ENCODE peak calls at places on chromosomes 13 and 19, in eight cellular contexts. One of them, this sample, is unnamed.
A peak's percentile ranks its signal among the peaks of the same experiment; 100 is the strongest.

GRCh38 chr13:95233026-95233635 is 68.1 kb downstream of the ABCC4 start:
- DNase-seq in iPS DF 6.9: no peak
- DNase-seq in NT2/D1: no peak
- DNase-seq in thoracic aorta: no peak
- DNase-seq in heart left ventricle: no peak
- DNase-seq in left ventricle myocardium inferior: no peak
- DNase-seq in endothelial cell of umbilical vein: no peak
- DNase-seq in heart right ventricle: no peak
- DNase-seq in this sample: no peak

GRCh38 chr13:105334211-105334610 is 1201.3 kb downstream of the EFNB2 start:
- DNase-seq in heart left ventricle: no peak
- DNase-seq in left ventricle myocardium inferior: no peak
- DNase-seq in endothelial cell of umbilical vein: peak; percentile 42
- DNase-seq in NT2/D1: no peak
- DNase-seq in thoracic aorta: no peak
- DNase-seq in heart right ventricle: no peak
- DNase-seq in iPS DF 6.9: no peak
- DNase-seq in this sample: no peak

GRCh38 chr13:71638728-71639127 is 228.3 kb downstream of the DACH1 start:
- DNase-seq in heart left ventricle: no peak
- DNase-seq in iPS DF 6.9: no peak
- DNase-seq in thoracic aorta: no peak
- DNase-seq in endothelial cell of umbilical vein: no peak
- DNase-seq in heart right ventricle: no peak
- DNase-seq in left ventricle myocardium inferior: no peak
- DNase-seq in NT2/D1: no peak
- DNase-seq in this sample: no peak

GRCh38 chr19:16889429-16889882 is 657 bp downstream of the F2RL3 start:
- DNase-seq in thoracic aorta: no peak
- DNase-seq in endothelial cell of umbilical vein: no peak
- DNase-seq in heart right ventricle: peak; percentile 74
- DNase-seq in left ventricle myocardium inferior: peak; percentile 55
- DNase-seq in heart left ventricle: peak; percentile 80
- DNase-seq in iPS DF 6.9: no peak
- DNase-seq in NT2/D1: no peak
- DNase-seq in this sample: no peak

GRCh38 chr19:18232540-18233223 is 6.4 kb upstream of the PDE4C start:
- DNase-seq in left ventricle myocardium inferior: no peak
- DNase-seq in endothelial cell of umbilical vein: no peak
- DNase-seq in iPS DF 6.9: no peak
- DNase-seq in heart left ventricle: no peak
- DNase-seq in heart right ventricle: no peak
- DNase-seq in thoracic aorta: no peak
- DNase-seq in NT2/D1: peak; percentile 66
- DNase-seq in this sample: no peak

GRCh38 chr19:13623686-13624405 is 117.6 kb upstream of the CACNA1A start:
- DNase-seq in thoracic aorta: no peak
- DNase-seq in heart left ventricle: no peak
- DNase-seq in left ventricle myocardium inferior: no peak
- DNase-seq in heart right ventricle: no peak
- DNase-seq in NT2/D1: no peak
- DNase-seq in iPS DF 6.9: no peak
- DNase-seq in endothelial cell of umbilical vein: no peak
- DNase-seq in this sample: no peak

GRCh38 chr19:48354332-48354992 is 9.3 kb downstream of the TMEM143 start:
- DNase-seq in heart right ventricle: no peak
- DNase-seq in endothelial cell of umbilical vein: no peak
- DNase-seq in heart left ventricle: no peak
- DNase-seq in iPS DF 6.9: no peak
- DNase-seq in NT2/D1: no peak
- DNase-seq in thoracic aorta: no peak
- DNase-seq in left ventricle myocardium inferior: no peak
- DNase-seq in this sample: no peak

GRCh38 chr13:104773775-104774174 is 1707.6 kb upstream of the SLC10A2 start:
- DNase-seq in endothelial cell of umbilical vein: peak; percentile 54
- DNase-seq in heart right ventricle: no peak
- DNase-seq in iPS DF 6.9: peak; percentile 22
- DNase-seq in thoracic aorta: no peak
- DNase-seq in left ventricle myocardium inferior: no peak
- DNase-seq in NT2/D1: peak; percentile 44
- DNase-seq in heart left ventricle: no peak
- DNase-seq in this sample: peak; percentile 2

GRCh38 chr19:1387684-1388636 is 4.3 kb downstream of the NDUFS7 start:
- DNase-seq in iPS DF 6.9: no peak
- DNase-seq in heart left ventricle: peak; percentile 66
- DNase-seq in heart right ventricle: no peak
- DNase-seq in endothelial cell of umbilical vein: no peak
- DNase-seq in thoracic aorta: no peak
- DNase-seq in left ventricle myocardium inferior: peak; percentile 40
- DNase-seq in NT2/D1: no peak
- DNase-seq in this sample: no peak

GRCh38 chr13:25037057-25037813 is 58.7 kb upstream of the PABPC3 start:
- DNase-seq in left ventricle myocardium inferior: no peak
- DNase-seq in endothelial cell of umbilical vein: peak; percentile 46
- DNase-seq in thoracic aorta: no peak
- DNase-seq in NT2/D1: peak; percentile 56
- DNase-seq in heart left ventricle: peak; percentile 46
- DNase-seq in iPS DF 6.9: peak; percentile 70
- DNase-seq in heart right ventricle: no peak
- DNase-seq in this sample: peak; percentile 54

DNA sequence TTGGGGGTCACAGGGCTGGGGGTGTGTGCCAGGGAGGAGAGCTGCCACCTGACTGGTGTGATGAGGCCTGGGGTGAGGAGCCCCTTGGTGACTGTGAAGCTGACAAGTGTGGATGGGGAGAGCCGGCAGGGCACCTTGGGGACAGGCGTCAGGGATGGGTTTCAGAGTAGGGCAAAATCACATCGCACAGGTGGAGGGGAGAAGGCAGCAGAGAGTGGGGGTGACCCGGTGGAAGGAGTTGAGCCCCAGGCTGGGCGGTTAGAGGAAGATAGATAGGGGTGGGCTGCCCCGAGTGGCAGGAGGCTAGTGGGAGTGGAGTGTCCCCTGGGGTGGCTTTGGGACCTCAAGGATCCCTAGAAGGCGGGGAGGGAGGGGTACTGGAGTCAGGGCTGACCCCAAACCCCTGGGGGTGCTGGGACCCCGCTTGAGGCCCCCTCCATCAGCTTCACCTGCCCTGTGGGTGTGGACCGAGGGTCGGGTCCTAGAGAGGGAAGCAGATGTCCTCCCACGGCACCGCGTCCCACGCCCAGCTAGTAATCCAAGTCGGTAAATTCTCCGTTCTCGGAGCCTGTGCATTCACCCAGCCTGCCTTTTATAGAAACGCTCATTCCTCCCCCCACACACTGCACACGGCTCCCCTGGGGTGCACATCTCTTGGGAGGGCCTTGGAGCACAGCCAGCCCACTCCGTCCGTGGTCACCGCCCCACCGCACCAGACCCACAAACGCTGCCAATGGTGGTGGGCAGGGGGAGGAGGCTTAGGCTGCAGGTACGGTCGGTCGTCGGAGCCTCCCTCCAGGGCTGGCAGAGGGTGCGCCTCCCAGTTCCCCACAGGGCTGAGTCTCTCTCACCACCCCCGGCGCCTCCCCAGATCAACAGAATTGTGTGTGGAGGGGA is 2.4 kb downstream of the CTXN1 start:
- DNase-seq in iPS DF 6.9: no peak
- DNase-seq in left ventricle myocardium inferior: no peak
- DNase-seq in thoracic aorta: no peak
- DNase-seq in heart right ventricle: no peak
- DNase-seq in endothelial cell of umbilical vein: no peak
- DNase-seq in NT2/D1: no peak
- DNase-seq in heart left ventricle: no peak
- DNase-seq in this sample: no peak
- H3K4me1 ChIP-seq in iPS DF 6.9: peaks cover 3% of the 10 kb centered on the region
- H3K4me1 ChIP-seq in left ventricle myocardium inferior: peaks cover 71% of the 10 kb centered on the region
- H3K4me1 ChIP-seq in thoracic aorta: peaks cover 35% of the 10 kb centered on the region
- H3K4me1 ChIP-seq in heart right ventricle: peaks cover 58% of the 10 kb centered on the region
- H3K4me1 ChIP-seq in endothelial cell of umbilical vein: peaks cover 25% of the 10 kb centered on the region
- H3K4me1 ChIP-seq in NT2/D1: peaks cover 44% of the 10 kb centered on the region
- H3K4me1 ChIP-seq in heart left ventricle: peaks cover 48% of the 10 kb centered on the region
- H3K4me1 ChIP-seq in this sample: peaks cover 36% of the 10 kb centered on the region

DNA sequence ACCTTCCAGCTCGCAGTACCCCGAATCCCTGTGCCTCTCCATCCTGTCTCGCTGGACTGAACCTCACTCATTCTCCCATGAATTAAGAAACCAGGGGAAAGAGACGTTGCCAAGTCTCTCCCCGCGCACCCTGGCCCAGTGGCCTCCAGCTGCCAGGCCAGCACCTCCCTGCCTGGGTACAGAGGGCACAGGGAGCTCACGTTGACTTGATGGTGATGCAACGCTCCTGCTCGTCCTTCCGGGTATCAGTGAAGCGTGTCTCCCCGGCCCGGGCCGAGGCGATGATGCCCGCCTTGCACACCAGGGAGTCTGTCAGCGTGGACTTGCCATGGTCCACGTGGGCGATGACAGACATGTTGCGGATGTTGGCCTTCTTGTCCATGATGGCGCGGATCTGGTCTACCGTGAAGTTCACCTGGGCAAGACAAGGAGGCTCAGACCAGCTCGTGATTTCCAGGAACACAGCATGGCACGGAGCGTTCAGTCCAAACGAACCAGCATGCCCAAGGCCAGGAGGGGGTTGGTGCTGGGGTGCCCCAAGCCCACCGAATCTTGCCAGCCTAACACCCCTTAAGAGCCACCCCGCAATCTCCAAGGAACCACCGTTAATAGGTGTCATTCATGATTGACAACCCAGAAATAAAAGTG is 1.2 kb downstream of the EEF2 start:
- DNase-seq in NT2/D1: no peak
- DNase-seq in iPS DF 6.9: no peak
- DNase-seq in left ventricle myocardium inferior: no peak
- DNase-seq in heart left ventricle: peak; percentile 32
- DNase-seq in thoracic aorta: no peak
- DNase-seq in endothelial cell of umbilical vein: peak; percentile 34
- DNase-seq in heart right ventricle: no peak
- DNase-seq in this sample: no peak
- H3K4me3 ChIP-seq in NT2/D1: peak overlapping the region; percentile 99
- H3K4me3 ChIP-seq in iPS DF 6.9: peak overlapping the region; percentile 100
- H3K4me3 ChIP-seq in left ventricle myocardium inferior: peak overlapping the region; percentile 88
- H3K4me3 ChIP-seq in heart left ventricle: peak overlapping the region; percentile 94
- H3K4me3 ChIP-seq in thoracic aorta: peak overlapping the region; percentile 86
- H3K4me3 ChIP-seq in endothelial cell of umbilical vein: peak overlapping the region; percentile 98
- H3K4me3 ChIP-seq in heart right ventricle: peak overlapping the region; percentile 99
- H3K4me3 ChIP-seq in this sample: peak overlapping the region; percentile 67

DNA sequence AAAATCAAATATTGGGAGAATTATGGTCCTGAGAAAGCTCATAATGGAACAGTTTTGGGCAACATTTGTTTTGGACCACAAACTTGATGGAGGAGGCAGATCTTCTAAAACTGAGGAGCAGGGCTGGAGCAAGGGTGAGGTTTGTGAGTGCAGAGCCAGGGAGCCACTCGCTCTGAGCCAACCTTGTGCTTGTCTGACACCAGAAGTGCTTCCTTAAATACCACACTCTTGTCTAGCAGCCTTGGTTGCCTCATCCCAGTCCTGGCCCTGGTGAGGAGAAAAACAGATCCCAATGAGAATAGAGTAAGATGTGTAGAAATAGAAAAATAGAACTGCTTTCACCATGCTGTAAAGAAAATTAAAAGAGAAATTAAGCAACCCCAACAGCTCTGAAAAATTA is 6.7 kb downstream of the ZNF317 start:
- DNase-seq in endothelial cell of umbilical vein: no peak
- DNase-seq in heart right ventricle: no peak
- DNase-seq in heart left ventricle: no peak
- DNase-seq in left ventricle myocardium inferior: no peak
- DNase-seq in thoracic aorta: no peak
- DNase-seq in NT2/D1: no peak
- DNase-seq in iPS DF 6.9: no peak
- DNase-seq in this sample: no peak
- H3K9me3 ChIP-seq in endothelial cell of umbilical vein: peaks cover 7% of the 10 kb centered on the region
- H3K9me3 ChIP-seq in heart right ventricle: peaks cover 22% of the 10 kb centered on the region
- H3K9me3 ChIP-seq in heart left ventricle: peaks cover 7% of the 10 kb centered on the region
- H3K9me3 ChIP-seq in left ventricle myocardium inferior: peaks cover 22% of the 10 kb centered on the region
- H3K9me3 ChIP-seq in thoracic aorta: peaks cover 16% of the 10 kb centered on the region
- H3K9me3 ChIP-seq in NT2/D1: peaks cover 84% of the 10 kb centered on the region
- H3K9me3 ChIP-seq in iPS DF 6.9: no peaks in the 10 kb centered on the region
- H3K9me3 ChIP-seq in this sample: peaks cover 8% of the 10 kb centered on the region

DNA sequence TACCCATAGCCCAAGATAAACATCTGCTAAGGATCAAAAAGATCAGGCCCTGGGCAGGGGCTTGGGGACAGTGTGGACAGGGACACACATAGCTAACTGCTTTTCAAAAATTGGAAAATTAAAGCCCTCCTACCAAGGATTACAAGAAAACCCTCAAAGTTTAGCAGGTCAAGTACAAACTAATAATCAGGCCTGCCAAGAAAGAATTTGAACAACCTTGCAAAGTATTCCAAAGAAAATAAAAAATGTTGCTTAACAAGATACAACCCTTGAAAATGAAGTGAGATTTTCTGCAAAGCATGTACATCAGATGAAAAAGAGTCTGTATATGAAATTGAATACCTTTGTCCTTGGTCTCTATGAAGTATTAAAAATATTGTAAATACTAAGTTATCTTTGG is 67.3 kb downstream of the KLF12 start:
- DNase-seq in NT2/D1: no peak
- DNase-seq in endothelial cell of umbilical vein: peak; percentile 15
- DNase-seq in heart left ventricle: no peak
- DNase-seq in left ventricle myocardium inferior: no peak
- DNase-seq in iPS DF 6.9: no peak
- DNase-seq in heart right ventricle: no peak
- DNase-seq in thoracic aorta: no peak
- DNase-seq in this sample: no peak
- H3K4me1 ChIP-seq in NT2/D1: no peaks in the 10 kb centered on the region
- H3K4me1 ChIP-seq in endothelial cell of umbilical vein: no peaks in the 10 kb centered on the region
- H3K4me1 ChIP-seq in heart left ventricle: peaks cover 37% of the 10 kb centered on the region
- H3K4me1 ChIP-seq in left ventricle myocardium inferior: peaks cover 48% of the 10 kb centered on the region
- H3K4me1 ChIP-seq in iPS DF 6.9: no peaks in the 10 kb centered on the region
- H3K4me1 ChIP-seq in heart right ventricle: peaks cover 42% of the 10 kb centered on the region
- H3K4me1 ChIP-seq in thoracic aorta: peaks cover 19% of the 10 kb centered on the region
- H3K4me1 ChIP-seq in this sample: peaks cover 97% of the 10 kb centered on the region

GRCh38 chr13:108070491-108070890 is 144.8 kb downstream of the LIG4 start:
- DNase-seq in heart left ventricle: no peak
- DNase-seq in heart right ventricle: no peak
- DNase-seq in NT2/D1: no peak
- DNase-seq in endothelial cell of umbilical vein: no peak
- DNase-seq in iPS DF 6.9: no peak
- DNase-seq in thoracic aorta: no peak
- DNase-seq in left ventricle myocardium inferior: no peak
- DNase-seq in this sample: no peak
- H3K4me3 ChIP-seq in heart left ventricle: no peak overlapping the region
- H3K4me3 ChIP-seq in heart right ventricle: no peak overlapping the region
- H3K4me3 ChIP-seq in NT2/D1: no peak overlapping the region
- H3K4me3 ChIP-seq in endothelial cell of umbilical vein: no peak overlapping the region
- H3K4me3 ChIP-seq in iPS DF 6.9: no peak overlapping the region
- H3K4me3 ChIP-seq in thoracic aorta: no peak overlapping the region
- H3K4me3 ChIP-seq in left ventricle myocardium inferior: no peak overlapping the region
- H3K4me3 ChIP-seq in this sample: no peak overlapping the region

DNA sequence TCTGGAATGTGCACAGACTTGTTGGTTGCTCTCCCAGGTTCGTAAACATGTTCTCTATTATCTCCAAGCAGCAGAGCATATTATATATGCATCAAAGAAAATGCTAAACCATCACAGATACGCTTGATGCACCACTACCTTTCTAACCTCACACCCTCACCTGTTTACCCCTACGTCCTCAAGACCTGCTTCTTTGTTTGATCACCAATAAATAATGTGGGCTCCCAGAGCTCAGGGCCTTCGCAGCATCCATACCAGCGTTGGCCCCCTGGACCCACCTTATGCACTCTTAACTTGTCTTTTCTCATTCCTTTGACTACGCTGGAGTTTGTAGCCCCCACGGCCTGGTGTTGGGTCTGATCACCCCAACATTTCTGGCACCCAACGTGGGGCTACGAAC is 10.0 kb upstream of the ZNF443 start:
- DNase-seq in heart left ventricle: no peak
- DNase-seq in iPS DF 6.9: no peak
- DNase-seq in left ventricle myocardium inferior: no peak
- DNase-seq in endothelial cell of umbilical vein: no peak
- DNase-seq in thoracic aorta: no peak
- DNase-seq in heart right ventricle: no peak
- DNase-seq in NT2/D1: no peak
- DNase-seq in this sample: no peak
- H3K9me3 ChIP-seq in heart left ventricle: no peaks in the 10 kb centered on the region
- H3K9me3 ChIP-seq in iPS DF 6.9: no peaks in the 10 kb centered on the region
- H3K9me3 ChIP-seq in left ventricle myocardium inferior: peaks cover 37% of the 10 kb centered on the region
- H3K9me3 ChIP-seq in endothelial cell of umbilical vein: no peaks in the 10 kb centered on the region
- H3K9me3 ChIP-seq in thoracic aorta: peaks cover 35% of the 10 kb centered on the region
- H3K9me3 ChIP-seq in heart right ventricle: peaks cover 25% of the 10 kb centered on the region
- H3K9me3 ChIP-seq in NT2/D1: peaks cover 27% of the 10 kb centered on the region
- H3K9me3 ChIP-seq in this sample: peaks cover 4% of the 10 kb centered on the region